ENCODE peak calls at places on chromosomes 13 and 19, in ten cellular contexts. One of them, this sample, is unnamed.

GRCh38 chr13:23637813-23638212 is 67.6 kb downstream of the TNFRSF19 start:
- DNase-seq in thoracic aorta: no peak
- DNase-seq in ovary: peak; percentile 56
- DNase-seq in AG10803: peak; percentile 33
- DNase-seq in HCT116: no peak
- DNase-seq in AG09309: no peak
- DNase-seq in epithelial cell of proximal tubule: no peak
- DNase-seq in WERI-Rb-1: no peak
- DNase-seq in left ventricle myocardium inferior: peak; percentile 38
- DNase-seq in tibial nerve: peak; percentile 35
- DNase-seq in this sample: no peak

GRCh38 chr13:50809133-50810090 is 34.1 kb downstream of the DLEU7 start:
- DNase-seq in WERI-Rb-1: no peak
- DNase-seq in AG10803: peak; percentile 15
- DNase-seq in ovary: no peak
- DNase-seq in tibial nerve: no peak
- DNase-seq in HCT116: no peak
- DNase-seq in thoracic aorta: no peak
- DNase-seq in epithelial cell of proximal tubule: no peak
- DNase-seq in left ventricle myocardium inferior: no peak
- DNase-seq in AG09309: peak; percentile 24
- DNase-seq in this sample: no peak

GRCh38 chr13:111911754-111912452 is 155.0 kb upstream of the SOX1 start:
- DNase-seq in epithelial cell of proximal tubule: no peak
- DNase-seq in thoracic aorta: no peak
- DNase-seq in tibial nerve: no peak
- DNase-seq in left ventricle myocardium inferior: no peak
- DNase-seq in ovary: no peak
- DNase-seq in AG10803: no peak
- DNase-seq in AG09309: no peak
- DNase-seq in WERI-Rb-1: peak; percentile 2
- DNase-seq in HCT116: no peak
- DNase-seq in this sample: no peak

GRCh38 chr19:30237146-30237545 is 135.0 kb upstream of the ZNF536 start:
- DNase-seq in tibial nerve: no peak
- DNase-seq in HCT116: no peak
- DNase-seq in AG10803: no peak
- DNase-seq in WERI-Rb-1: no peak
- DNase-seq in AG09309: no peak
- DNase-seq in left ventricle myocardium inferior: no peak
- DNase-seq in epithelial cell of proximal tubule: no peak
- DNase-seq in thoracic aorta: no peak
- DNase-seq in ovary: no peak
- DNase-seq in this sample: no peak

GRCh38 chr19:289651-290538 is 1.3 kb downstream of the PLPP2 start:
- DNase-seq in left ventricle myocardium inferior: no peak
- DNase-seq in AG10803: peak; percentile 24
- DNase-seq in AG09309: no peak
- DNase-seq in epithelial cell of proximal tubule: peak; percentile 20
- DNase-seq in thoracic aorta: no peak
- DNase-seq in ovary: no peak
- DNase-seq in WERI-Rb-1: no peak
- DNase-seq in HCT116: peak; percentile 74
- DNase-seq in tibial nerve: no peak
- DNase-seq in this sample: no peak

GRCh38 chr13:68110178-68110768 is 880.1 kb upstream of the PCDH9 start:
- DNase-seq in AG10803: no peak
- DNase-seq in ovary: no peak
- DNase-seq in epithelial cell of proximal tubule: no peak
- DNase-seq in tibial nerve: no peak
- DNase-seq in AG09309: no peak
- DNase-seq in WERI-Rb-1: no peak
- DNase-seq in HCT116: no peak
- DNase-seq in left ventricle myocardium inferior: no peak
- DNase-seq in thoracic aorta: no peak
- DNase-seq in this sample: no peak

GRCh38 chr19:30340724-30341595 is 31.2 kb upstream of the ZNF536 start:
- DNase-seq in tibial nerve: no peak
- DNase-seq in AG09309: no peak
- DNase-seq in thoracic aorta: no peak
- DNase-seq in WERI-Rb-1: no peak
- DNase-seq in left ventricle myocardium inferior: no peak
- DNase-seq in AG10803: peak; percentile 57
- DNase-seq in epithelial cell of proximal tubule: no peak
- DNase-seq in ovary: no peak
- DNase-seq in HCT116: no peak
- DNase-seq in this sample: no peak

GRCh38 chr19:12802267-12803106 is 618 bp downstream of the THSD8 start:
- DNase-seq in tibial nerve: no peak
- DNase-seq in HCT116: no peak
- DNase-seq in AG10803: no peak
- DNase-seq in WERI-Rb-1: no peak
- DNase-seq in AG09309: no peak
- DNase-seq in thoracic aorta: no peak
- DNase-seq in ovary: no peak
- DNase-seq in left ventricle myocardium inferior: no peak
- DNase-seq in epithelial cell of proximal tubule: no peak
- DNase-seq in this sample: no peak

GRCh38 chr19:20078696-20079095 is 896 bp downstream of the ZNF90 start:
- DNase-seq in ovary: peak; percentile 57
- DNase-seq in WERI-Rb-1: no peak
- DNase-seq in HCT116: no peak
- DNase-seq in tibial nerve: no peak
- DNase-seq in left ventricle myocardium inferior: peak; percentile 18
- DNase-seq in epithelial cell of proximal tubule: no peak
- DNase-seq in AG10803: peak; percentile 16
- DNase-seq in thoracic aorta: no peak
- DNase-seq in AG09309: no peak
- DNase-seq in this sample: no peak

GRCh38 chr13:31638577-31638976 is 100.7 kb upstream of the RXFP2 start:
- DNase-seq in HCT116: no peak
- DNase-seq in AG09309: peak; percentile 54
- DNase-seq in ovary: no peak
- DNase-seq in epithelial cell of proximal tubule: no peak
- DNase-seq in left ventricle myocardium inferior: no peak
- DNase-seq in thoracic aorta: no peak
- DNase-seq in WERI-Rb-1: no peak
- DNase-seq in tibial nerve: no peak
- DNase-seq in AG10803: peak; percentile 78
- DNase-seq in this sample: no peak

GRCh38 chr19:50896591-50897190 is 14.5 kb downstream of the KLK4 start:
- DNase-seq in AG09309: no peak
- DNase-seq in WERI-Rb-1: peak; percentile 51
- DNase-seq in AG10803: peak; percentile 24
- DNase-seq in tibial nerve: no peak
- DNase-seq in thoracic aorta: no peak
- DNase-seq in epithelial cell of proximal tubule: peak; percentile 70
- DNase-seq in ovary: no peak
- DNase-seq in left ventricle myocardium inferior: no peak
- DNase-seq in HCT116: peak; percentile 60
- DNase-seq in this sample: no peak

GRCh38 chr13:102697264-102697663 is 2.4 kb upstream of the METTL21C start:
- DNase-seq in AG09309: no peak
- DNase-seq in left ventricle myocardium inferior: no peak
- DNase-seq in ovary: no peak
- DNase-seq in HCT116: no peak
- DNase-seq in AG10803: no peak
- DNase-seq in epithelial cell of proximal tubule: no peak
- DNase-seq in tibial nerve: no peak
- DNase-seq in thoracic aorta: no peak
- DNase-seq in WERI-Rb-1: no peak
- DNase-seq in this sample: no peak

GRCh38 chr13:97743946-97744345 is 209.5 kb upstream of the IPO5 start:
- DNase-seq in epithelial cell of proximal tubule: no peak
- DNase-seq in AG09309: peak; percentile 1
- DNase-seq in WERI-Rb-1: no peak
- DNase-seq in AG10803: peak; percentile 48
- DNase-seq in HCT116: no peak
- DNase-seq in left ventricle myocardium inferior: no peak
- DNase-seq in thoracic aorta: no peak
- DNase-seq in tibial nerve: no peak
- DNase-seq in ovary: no peak
- DNase-seq in this sample: no peak

GRCh38 chr13:94351292-94352000 is 128.0 kb downstream of the DCT start:
- DNase-seq in AG10803: peak; percentile 63
- DNase-seq in epithelial cell of proximal tubule: no peak
- DNase-seq in HCT116: no peak
- DNase-seq in ovary: no peak
- DNase-seq in thoracic aorta: no peak
- DNase-seq in AG09309: no peak
- DNase-seq in WERI-Rb-1: peak; percentile 69
- DNase-seq in tibial nerve: no peak
- DNase-seq in left ventricle myocardium inferior: no peak
- DNase-seq in this sample: peak; percentile 58

GRCh38 chr19:47792616-47793015 is 11.7 kb downstream of the TPRX1 start:
- DNase-seq in ovary: no peak
- DNase-seq in left ventricle myocardium inferior: no peak
- DNase-seq in AG09309: no peak
- DNase-seq in thoracic aorta: no peak
- DNase-seq in WERI-Rb-1: no peak
- DNase-seq in HCT116: no peak
- DNase-seq in AG10803: no peak
- DNase-seq in epithelial cell of proximal tubule: no peak
- DNase-seq in tibial nerve: no peak
- DNase-seq in this sample: no peak

GRCh38 chr19:47797996-47798903 is 6.1 kb downstream of the TPRX1 start:
- DNase-seq in ovary: no peak
- DNase-seq in HCT116: no peak
- DNase-seq in left ventricle myocardium inferior: no peak
- DNase-seq in epithelial cell of proximal tubule: no peak
- DNase-seq in AG09309: no peak
- DNase-seq in tibial nerve: no peak
- DNase-seq in AG10803: no peak
- DNase-seq in WERI-Rb-1: peak; percentile 95
- DNase-seq in thoracic aorta: no peak
- DNase-seq in this sample: no peak

GRCh38 chr19:47790398-47790814 is 11.9 kb downstream of the SELENOW start:
- DNase-seq in ovary: peak; percentile 87
- DNase-seq in tibial nerve: peak; percentile 72
- DNase-seq in HCT116: peak; percentile 88
- DNase-seq in AG10803: peak; percentile 56
- DNase-seq in WERI-Rb-1: peak; percentile 100
- DNase-seq in left ventricle myocardium inferior: peak; percentile 80
- DNase-seq in epithelial cell of proximal tubule: no peak
- DNase-seq in thoracic aorta: peak; percentile 50
- DNase-seq in AG09309: no peak
- DNase-seq in this sample: no peak

GRCh38 chr19:47796785-47797184 is 7.6 kb downstream of the TPRX1 start:
- DNase-seq in tibial nerve: no peak
- DNase-seq in thoracic aorta: no peak
- DNase-seq in left ventricle myocardium inferior: no peak
- DNase-seq in ovary: no peak
- DNase-seq in AG09309: no peak
- DNase-seq in AG10803: no peak
- DNase-seq in epithelial cell of proximal tubule: no peak
- DNase-seq in WERI-Rb-1: no peak
- DNase-seq in HCT116: no peak
- DNase-seq in this sample: no peak

GRCh38 chr19:47794526-47794925 is 9.8 kb downstream of the TPRX1 start:
- DNase-seq in AG10803: no peak
- DNase-seq in left ventricle myocardium inferior: no peak
- DNase-seq in HCT116: no peak
- DNase-seq in WERI-Rb-1: no peak
- DNase-seq in ovary: no peak
- DNase-seq in thoracic aorta: no peak
- DNase-seq in epithelial cell of proximal tubule: no peak
- DNase-seq in AG09309: no peak
- DNase-seq in tibial nerve: no peak
- DNase-seq in this sample: no peak
- TF ChIP-seq CTCF in AG10803: no peak
- TF ChIP-seq CTCF in left ventricle myocardium inferior: no peak
- TF ChIP-seq CTCF in HCT116: peak; percentile 46
- TF ChIP-seq CTCF in WERI-Rb-1: peak; percentile 21
- TF ChIP-seq CTCF in ovary: no peak
- TF ChIP-seq CTCF in thoracic aorta: no peak
- TF ChIP-seq CTCF in epithelial cell of proximal tubule: peak; percentile 19
- TF ChIP-seq CTCF in AG09309: peak; percentile 10
- TF ChIP-seq CTCF in tibial nerve: no peak
- TF ChIP-seq CTCF in this sample: no peak

GRCh38 chr13:114077938-114078335 is 54.5 kb downstream of the RASA3 start:
- DNase-seq in WERI-Rb-1: no peak
- DNase-seq in epithelial cell of proximal tubule: no peak
- DNase-seq in ovary: peak; percentile 26
- DNase-seq in thoracic aorta: no peak
- DNase-seq in AG10803: peak; percentile 80
- DNase-seq in tibial nerve: peak; percentile 9
- DNase-seq in left ventricle myocardium inferior: no peak
- DNase-seq in HCT116: no peak
- DNase-seq in AG09309: no peak
- DNase-seq in this sample: no peak
- H3K4me3 ChIP-seq in WERI-Rb-1: no peak overlapping the region
- H3K4me3 ChIP-seq in epithelial cell of proximal tubule: no peak overlapping the region
- H3K4me3 ChIP-seq in ovary: no peak overlapping the region
- H3K4me3 ChIP-seq in thoracic aorta: no peak overlapping the region
- H3K4me3 ChIP-seq in AG10803: no peak overlapping the region
- H3K4me3 ChIP-seq in tibial nerve: no peak overlapping the region
- H3K4me3 ChIP-seq in left ventricle myocardium inferior: no peak overlapping the region
- H3K4me3 ChIP-seq in HCT116: no peak overlapping the region
- H3K4me3 ChIP-seq in AG09309: no peak overlapping the region
- H3K4me3 ChIP-seq in this sample: no peak overlapping the region

DNA sequence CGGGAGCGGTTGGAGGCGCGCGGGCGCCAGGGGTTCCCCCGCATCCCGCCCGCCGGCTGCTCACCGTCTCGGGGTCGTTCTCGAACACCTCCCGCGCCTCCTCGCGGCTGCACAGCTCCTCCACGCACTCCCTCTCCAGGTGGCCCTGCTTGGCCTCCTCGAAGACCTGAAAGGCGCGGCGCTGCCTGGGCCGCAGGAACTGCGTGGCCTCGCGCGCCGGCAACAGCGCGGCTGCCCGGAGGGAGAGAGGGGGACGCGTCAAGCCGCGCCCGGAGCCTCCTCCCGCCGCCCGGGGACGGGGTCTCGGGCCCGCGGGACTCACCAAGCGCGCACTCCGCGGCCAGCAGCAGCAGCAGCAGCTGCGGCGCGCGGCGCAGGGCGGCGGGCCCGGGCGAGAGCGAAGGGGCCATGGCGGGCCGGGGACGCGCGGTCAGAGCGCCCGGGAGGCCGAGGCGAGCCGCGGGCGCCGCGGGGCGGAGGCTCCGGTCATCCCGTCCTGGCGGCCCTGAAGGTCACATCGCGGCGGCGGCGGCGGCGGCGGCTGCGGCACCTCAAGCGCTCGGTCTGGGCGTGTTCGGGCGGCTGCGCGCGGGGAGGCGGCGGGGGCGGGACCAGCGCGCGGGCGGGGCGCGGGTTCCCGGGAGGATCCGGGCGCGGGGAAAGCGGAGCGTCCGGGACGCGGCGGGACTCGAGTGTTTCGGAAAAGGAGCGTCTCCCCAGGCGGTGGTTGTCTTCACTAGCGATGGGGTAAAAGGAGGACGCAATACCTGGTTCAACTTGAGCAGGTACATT is at the start of gene GAS6:
- DNase-seq in ovary: peak; percentile 82
- DNase-seq in WERI-Rb-1: peak; percentile 82
- DNase-seq in left ventricle myocardium inferior: peak; percentile 82
- DNase-seq in AG09309: no peak
- DNase-seq in thoracic aorta: no peak
- DNase-seq in HCT116: no peak
- DNase-seq in AG10803: peak; percentile 70
- DNase-seq in epithelial cell of proximal tubule: no peak
- DNase-seq in tibial nerve: no peak
- DNase-seq in this sample: no peak
- TF ChIP-seq CTCF in ovary: no peak
- TF ChIP-seq CTCF in WERI-Rb-1: peak; percentile 63
- TF ChIP-seq CTCF in left ventricle myocardium inferior: peak; percentile 34
- TF ChIP-seq CTCF in AG09309: no peak
- TF ChIP-seq CTCF in thoracic aorta: no peak
- TF ChIP-seq CTCF in HCT116: no peak
- TF ChIP-seq CTCF in AG10803: no peak
- TF ChIP-seq CTCF in epithelial cell of proximal tubule: no peak
- TF ChIP-seq CTCF in tibial nerve: no peak
- TF ChIP-seq CTCF in this sample: peak; percentile 34

GRCh38 chr19:28401739-28402138 is 811.2 kb downstream of the UQCRFS1 start:
- DNase-seq in epithelial cell of proximal tubule: no peak
- DNase-seq in AG10803: no peak
- DNase-seq in left ventricle myocardium inferior: no peak
- DNase-seq in ovary: no peak
- DNase-seq in thoracic aorta: no peak
- DNase-seq in tibial nerve: no peak
- DNase-seq in WERI-Rb-1: no peak
- DNase-seq in AG09309: no peak
- DNase-seq in HCT116: no peak
- DNase-seq in this sample: no peak
- H3K4me3 ChIP-seq in epithelial cell of proximal tubule: no peak overlapping the region
- H3K4me3 ChIP-seq in AG10803: no peak overlapping the region
- H3K4me3 ChIP-seq in left ventricle myocardium inferior: no peak overlapping the region
- H3K4me3 ChIP-seq in ovary: no peak overlapping the region
- H3K4me3 ChIP-seq in thoracic aorta: no peak overlapping the region
- H3K4me3 ChIP-seq in tibial nerve: no peak overlapping the region
- H3K4me3 ChIP-seq in WERI-Rb-1: no peak overlapping the region
- H3K4me3 ChIP-seq in AG09309: no peak overlapping the region
- H3K4me3 ChIP-seq in HCT116: no peak overlapping the region
- H3K4me3 ChIP-seq in this sample: no peak overlapping the region